ENCODE peak calls at places on chromosomes 6 and 20, in six cellular contexts. One of them, this sample, is unnamed.

GRCh38 chr6:35298625-35299140 is 1.1 kb downstream of the DEF6 start:
- DNase-seq in B cell: no peak
- DNase-seq in CD8-positive, alpha-beta T cell: no peak
- DNase-seq in cardiac fibroblast: no peak
- DNase-seq in neural crest cell: no peak
- DNase-seq in AG04450: no peak
- DNase-seq in this sample: no peak

GRCh38 chr20:23157741-23158140 is 71.6 kb upstream of the CD93 start:
- DNase-seq in cardiac fibroblast: no peak
- DNase-seq in AG04450: no peak
- DNase-seq in CD8-positive, alpha-beta T cell: no peak
- DNase-seq in neural crest cell: no peak
- DNase-seq in B cell: no peak
- DNase-seq in this sample: peak

GRCh38 chr20:2956480-2956879 is 83.2 kb downstream of the PTPRA start:
- DNase-seq in cardiac fibroblast: no peak
- DNase-seq in CD8-positive, alpha-beta T cell: no peak
- DNase-seq in AG04450: no peak
- DNase-seq in neural crest cell: no peak
- DNase-seq in B cell: no peak
- DNase-seq in this sample: no peak

GRCh38 chr6:22828179-22829062 is 259.1 kb downstream of the HDGFL1 start:
- DNase-seq in AG04450: peak
- DNase-seq in CD8-positive, alpha-beta T cell: no peak
- DNase-seq in cardiac fibroblast: peak
- DNase-seq in neural crest cell: peak
- DNase-seq in B cell: no peak
- DNase-seq in this sample: peak

GRCh38 chr20:16607364-16608264 is 34.4 kb upstream of the KIF16B start:
- DNase-seq in neural crest cell: no peak
- DNase-seq in AG04450: no peak
- DNase-seq in CD8-positive, alpha-beta T cell: no peak
- DNase-seq in cardiac fibroblast: no peak
- DNase-seq in B cell: no peak
- DNase-seq in this sample: no peak

GRCh38 chr20:5390719-5391118 is 74.0 kb upstream of the PROKR2 start:
- DNase-seq in neural crest cell: no peak
- DNase-seq in cardiac fibroblast: no peak
- DNase-seq in B cell: no peak
- DNase-seq in AG04450: no peak
- DNase-seq in CD8-positive, alpha-beta T cell: no peak
- DNase-seq in this sample: no peak

GRCh38 chr6:10315034-10315433 is 99.8 kb downstream of the TFAP2A start:
- DNase-seq in neural crest cell: peak
- DNase-seq in AG04450: no peak
- DNase-seq in cardiac fibroblast: no peak
- DNase-seq in CD8-positive, alpha-beta T cell: no peak
- DNase-seq in B cell: no peak
- DNase-seq in this sample: no peak

GRCh38 chr6:163086563-163086895 is 328.0 kb upstream of the QKI start:
- DNase-seq in neural crest cell: no peak
- DNase-seq in CD8-positive, alpha-beta T cell: no peak
- DNase-seq in cardiac fibroblast: no peak
- DNase-seq in B cell: no peak
- DNase-seq in AG04450: no peak
- DNase-seq in this sample: no peak

GRCh38 chr6:28634406-28634757 is 108.7 kb downstream of the GPX5 start:
- DNase-seq in B cell: no peak
- DNase-seq in neural crest cell: no peak
- DNase-seq in CD8-positive, alpha-beta T cell: no peak
- DNase-seq in AG04450: no peak
- DNase-seq in cardiac fibroblast: no peak
- DNase-seq in this sample: no peak
- TF ChIP-seq CTCF in B cell: no peak
- TF ChIP-seq CTCF in neural crest cell: no peak
- TF ChIP-seq CTCF in CD8-positive, alpha-beta T cell: no peak
- TF ChIP-seq CTCF in AG04450: no peak
- TF ChIP-seq CTCF in cardiac fibroblast: no peak
- TF ChIP-seq CTCF in this sample: no peak

GRCh38 chr6:142756215-142756630 is 188.8 kb downstream of the HIVEP2 start:
- DNase-seq in CD8-positive, alpha-beta T cell: no peak
- DNase-seq in cardiac fibroblast: peak
- DNase-seq in AG04450: no peak
- DNase-seq in B cell: no peak
- DNase-seq in neural crest cell: no peak
- DNase-seq in this sample: peak
- TF ChIP-seq CTCF in CD8-positive, alpha-beta T cell: no peak
- TF ChIP-seq CTCF in cardiac fibroblast: peak
- TF ChIP-seq CTCF in AG04450: no peak
- TF ChIP-seq CTCF in B cell: no peak
- TF ChIP-seq CTCF in neural crest cell: no peak
- TF ChIP-seq CTCF in this sample: no peak

DNA sequence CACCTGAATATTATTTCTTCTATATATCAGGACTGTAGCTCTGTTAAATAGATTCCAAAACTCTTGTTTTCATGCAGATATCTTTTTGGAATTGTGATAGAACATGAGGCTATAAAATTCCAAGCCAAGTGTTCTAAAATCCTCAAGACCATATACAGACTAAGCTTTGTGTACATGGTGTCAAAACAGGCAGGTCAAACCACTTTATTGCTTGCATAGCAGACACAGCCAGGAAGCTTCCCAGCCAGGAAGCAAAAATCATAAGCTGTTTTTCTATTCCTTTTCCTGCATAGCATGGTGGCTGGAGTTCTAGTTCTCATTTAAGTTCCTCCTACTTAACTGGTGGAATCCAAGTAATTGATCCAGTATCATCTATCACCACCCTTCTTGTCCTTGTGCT is 353.3 kb downstream of the PAX1 start:
- DNase-seq in AG04450: no peak
- DNase-seq in neural crest cell: no peak
- DNase-seq in cardiac fibroblast: no peak
- DNase-seq in CD8-positive, alpha-beta T cell: no peak
- DNase-seq in B cell: no peak
- DNase-seq in this sample: no peak
- TF ChIP-seq CTCF in AG04450: no peak
- TF ChIP-seq CTCF in neural crest cell: no peak
- TF ChIP-seq CTCF in cardiac fibroblast: no peak
- TF ChIP-seq CTCF in CD8-positive, alpha-beta T cell: no peak
- TF ChIP-seq CTCF in B cell: no peak
- TF ChIP-seq CTCF in this sample: no peak

GRCh38 chr6:44593539-44593944 is 206.0 kb downstream of the CDC5L start:
- DNase-seq in B cell: peak
- DNase-seq in AG04450: peak
- DNase-seq in cardiac fibroblast: peak
- DNase-seq in neural crest cell: peak
- DNase-seq in CD8-positive, alpha-beta T cell: peak
- DNase-seq in this sample: peak
- TF ChIP-seq CTCF in B cell: peak
- TF ChIP-seq CTCF in AG04450: peak
- TF ChIP-seq CTCF in cardiac fibroblast: peak
- TF ChIP-seq CTCF in neural crest cell: peak
- TF ChIP-seq CTCF in CD8-positive, alpha-beta T cell: peak
- TF ChIP-seq CTCF in this sample: peak

GRCh38 chr6:77334093-77334492 is 129.2 kb downstream of the HTR1B start:
- DNase-seq in neural crest cell: no peak
- DNase-seq in CD8-positive, alpha-beta T cell: no peak
- DNase-seq in cardiac fibroblast: no peak
- DNase-seq in B cell: no peak
- DNase-seq in AG04450: no peak
- DNase-seq in this sample: no peak

GRCh38 chr6:77337392-77337791 is 125.9 kb downstream of the HTR1B start:
- DNase-seq in AG04450: no peak
- DNase-seq in CD8-positive, alpha-beta T cell: no peak
- DNase-seq in cardiac fibroblast: no peak
- DNase-seq in neural crest cell: no peak
- DNase-seq in B cell: no peak
- DNase-seq in this sample: no peak

GRCh38 chr6:77340331-77340730 is 123.0 kb downstream of the HTR1B start:
- DNase-seq in B cell: no peak
- DNase-seq in cardiac fibroblast: no peak
- DNase-seq in CD8-positive, alpha-beta T cell: no peak
- DNase-seq in AG04450: no peak
- DNase-seq in neural crest cell: no peak
- DNase-seq in this sample: no peak

GRCh38 chr6:77341058-77341986 is 122.0 kb downstream of the HTR1B start:
- DNase-seq in AG04450: no peak
- DNase-seq in B cell: no peak
- DNase-seq in neural crest cell: no peak
- DNase-seq in cardiac fibroblast: peak
- DNase-seq in CD8-positive, alpha-beta T cell: no peak
- DNase-seq in this sample: no peak

GRCh38 chr6:77339926-77340325 is 123.4 kb downstream of the HTR1B start:
- DNase-seq in CD8-positive, alpha-beta T cell: no peak
- DNase-seq in cardiac fibroblast: no peak
- DNase-seq in AG04450: no peak
- DNase-seq in neural crest cell: no peak
- DNase-seq in B cell: no peak
- DNase-seq in this sample: no peak
- TF ChIP-seq CTCF in CD8-positive, alpha-beta T cell: no peak
- TF ChIP-seq CTCF in cardiac fibroblast: no peak
- TF ChIP-seq CTCF in AG04450: no peak
- TF ChIP-seq CTCF in neural crest cell: no peak
- TF ChIP-seq CTCF in B cell: no peak
- TF ChIP-seq CTCF in this sample: no peak

GRCh38 chr6:16336056-16336810 is 97.8 kb downstream of the GMPR start:
- DNase-seq in CD8-positive, alpha-beta T cell: no peak
- DNase-seq in cardiac fibroblast: no peak
- DNase-seq in neural crest cell: no peak
- DNase-seq in B cell: no peak
- DNase-seq in AG04450: no peak
- DNase-seq in this sample: peak
- TF ChIP-seq CTCF in CD8-positive, alpha-beta T cell: no peak
- TF ChIP-seq CTCF in cardiac fibroblast: no peak
- TF ChIP-seq CTCF in neural crest cell: no peak
- TF ChIP-seq CTCF in B cell: no peak
- TF ChIP-seq CTCF in AG04450: no peak
- TF ChIP-seq CTCF in this sample: no peak